ENCODE peak calls at places on chromosome 18, in nine cellular contexts. One of them, this sample, is unnamed.

GRCh38 chr18:79508565-79509535 is 113.1 kb downstream of the NFATC1 start:
- DNase-seq in naive thymus-derived CD8-positive, alpha-beta T cell: no peak
- DNase-seq in glomerular endothelial cell: no peak
- DNase-seq in adrenal gland: peak
- DNase-seq in activated T-cell treated with anti-CD3 and anti-CD28 coated beads for 4 hours: no peak
- DNase-seq in HT-29: no peak
- DNase-seq in spleen: peak
- DNase-seq in NCI-H2081: no peak
- DNase-seq in activated T-helper 1 cell treated with Interleukin-2 at 50 U/mL for 16 hours: no peak
- DNase-seq in this sample: no peak

GRCh38 chr18:24019641-24020331 is 5.2 kb downstream of the TTC39C start:
- DNase-seq in glomerular endothelial cell: no peak
- DNase-seq in activated T-helper 1 cell treated with Interleukin-2 at 50 U/mL for 16 hours: peak
- DNase-seq in activated T-cell treated with anti-CD3 and anti-CD28 coated beads for 4 hours: peak
- DNase-seq in spleen: no peak
- DNase-seq in NCI-H2081: no peak
- DNase-seq in HT-29: no peak
- DNase-seq in naive thymus-derived CD8-positive, alpha-beta T cell: peak
- DNase-seq in adrenal gland: no peak
- DNase-seq in this sample: peak

GRCh38 chr18:5530623-5531022 is 13.2 kb downstream of the EPB41L3 start:
- DNase-seq in glomerular endothelial cell: no peak
- DNase-seq in activated T-cell treated with anti-CD3 and anti-CD28 coated beads for 4 hours: no peak
- DNase-seq in naive thymus-derived CD8-positive, alpha-beta T cell: no peak
- DNase-seq in HT-29: no peak
- DNase-seq in activated T-helper 1 cell treated with Interleukin-2 at 50 U/mL for 16 hours: no peak
- DNase-seq in spleen: no peak
- DNase-seq in adrenal gland: no peak
- DNase-seq in NCI-H2081: no peak
- DNase-seq in this sample: no peak

GRCh38 chr18:38539373-38539772 is 973.8 kb upstream of the CELF4 start:
- DNase-seq in activated T-helper 1 cell treated with Interleukin-2 at 50 U/mL for 16 hours: no peak
- DNase-seq in spleen: no peak
- DNase-seq in adrenal gland: no peak
- DNase-seq in glomerular endothelial cell: no peak
- DNase-seq in HT-29: no peak
- DNase-seq in naive thymus-derived CD8-positive, alpha-beta T cell: no peak
- DNase-seq in NCI-H2081: no peak
- DNase-seq in activated T-cell treated with anti-CD3 and anti-CD28 coated beads for 4 hours: no peak
- DNase-seq in this sample: no peak

GRCh38 chr18:55582325-55582724 is 5.7 kb downstream of the TCF4 start:
- DNase-seq in HT-29: no peak
- DNase-seq in spleen: no peak
- DNase-seq in adrenal gland: no peak
- DNase-seq in activated T-cell treated with anti-CD3 and anti-CD28 coated beads for 4 hours: no peak
- DNase-seq in activated T-helper 1 cell treated with Interleukin-2 at 50 U/mL for 16 hours: no peak
- DNase-seq in NCI-H2081: peak
- DNase-seq in glomerular endothelial cell: no peak
- DNase-seq in naive thymus-derived CD8-positive, alpha-beta T cell: no peak
- DNase-seq in this sample: peak

GRCh38 chr18:25737710-25738251 is 352.6 kb downstream of the SS18 start:
- DNase-seq in adrenal gland: no peak
- DNase-seq in naive thymus-derived CD8-positive, alpha-beta T cell: no peak
- DNase-seq in spleen: no peak
- DNase-seq in glomerular endothelial cell: no peak
- DNase-seq in activated T-cell treated with anti-CD3 and anti-CD28 coated beads for 4 hours: no peak
- DNase-seq in activated T-helper 1 cell treated with Interleukin-2 at 50 U/mL for 16 hours: no peak
- DNase-seq in HT-29: no peak
- DNase-seq in NCI-H2081: no peak
- DNase-seq in this sample: no peak

GRCh38 chr18:58272209-58272608 is 228.2 kb downstream of the NEDD4L start:
- DNase-seq in adrenal gland: no peak
- DNase-seq in glomerular endothelial cell: no peak
- DNase-seq in activated T-cell treated with anti-CD3 and anti-CD28 coated beads for 4 hours: no peak
- DNase-seq in HT-29: no peak
- DNase-seq in NCI-H2081: no peak
- DNase-seq in naive thymus-derived CD8-positive, alpha-beta T cell: no peak
- DNase-seq in activated T-helper 1 cell treated with Interleukin-2 at 50 U/mL for 16 hours: no peak
- DNase-seq in spleen: no peak
- DNase-seq in this sample: no peak

GRCh38 chr18:48669180-48669675 is 130.4 kb downstream of the CTIF start:
- DNase-seq in HT-29: no peak
- DNase-seq in NCI-H2081: no peak
- DNase-seq in adrenal gland: no peak
- DNase-seq in activated T-cell treated with anti-CD3 and anti-CD28 coated beads for 4 hours: no peak
- DNase-seq in naive thymus-derived CD8-positive, alpha-beta T cell: no peak
- DNase-seq in glomerular endothelial cell: no peak
- DNase-seq in spleen: no peak
- DNase-seq in activated T-helper 1 cell treated with Interleukin-2 at 50 U/mL for 16 hours: no peak
- DNase-seq in this sample: no peak

GRCh38 chr18:12474876-12475275 is 67.1 kb downstream of the PRELID3A start:
- DNase-seq in adrenal gland: no peak
- DNase-seq in spleen: no peak
- DNase-seq in glomerular endothelial cell: no peak
- DNase-seq in naive thymus-derived CD8-positive, alpha-beta T cell: no peak
- DNase-seq in NCI-H2081: no peak
- DNase-seq in HT-29: no peak
- DNase-seq in activated T-cell treated with anti-CD3 and anti-CD28 coated beads for 4 hours: no peak
- DNase-seq in activated T-helper 1 cell treated with Interleukin-2 at 50 U/mL for 16 hours: no peak
- DNase-seq in this sample: no peak

GRCh38 chr18:7084080-7084765 is 33.4 kb downstream of the LAMA1 start:
- DNase-seq in activated T-helper 1 cell treated with Interleukin-2 at 50 U/mL for 16 hours: no peak
- DNase-seq in NCI-H2081: no peak
- DNase-seq in HT-29: no peak
- DNase-seq in activated T-cell treated with anti-CD3 and anti-CD28 coated beads for 4 hours: no peak
- DNase-seq in glomerular endothelial cell: no peak
- DNase-seq in naive thymus-derived CD8-positive, alpha-beta T cell: no peak
- DNase-seq in spleen: no peak
- DNase-seq in adrenal gland: no peak
- DNase-seq in this sample: no peak

GRCh38 chr18:57846258-57846657 is 43.1 kb upstream of the ATP8B1 start:
- DNase-seq in NCI-H2081: no peak
- DNase-seq in activated T-cell treated with anti-CD3 and anti-CD28 coated beads for 4 hours: no peak
- DNase-seq in activated T-helper 1 cell treated with Interleukin-2 at 50 U/mL for 16 hours: no peak
- DNase-seq in glomerular endothelial cell: no peak
- DNase-seq in HT-29: peak
- DNase-seq in spleen: no peak
- DNase-seq in adrenal gland: peak
- DNase-seq in naive thymus-derived CD8-positive, alpha-beta T cell: no peak
- DNase-seq in this sample: no peak

GRCh38 chr18:67916142-67916541 is 399.6 kb upstream of the DSEL start:
- DNase-seq in NCI-H2081: peak
- DNase-seq in adrenal gland: no peak
- DNase-seq in spleen: no peak
- DNase-seq in activated T-helper 1 cell treated with Interleukin-2 at 50 U/mL for 16 hours: no peak
- DNase-seq in activated T-cell treated with anti-CD3 and anti-CD28 coated beads for 4 hours: no peak
- DNase-seq in glomerular endothelial cell: no peak
- DNase-seq in HT-29: no peak
- DNase-seq in naive thymus-derived CD8-positive, alpha-beta T cell: no peak
- DNase-seq in this sample: no peak

GRCh38 chr18:22267697-22268096 is 98.3 kb downstream of the GATA6 start:
- DNase-seq in naive thymus-derived CD8-positive, alpha-beta T cell: no peak
- DNase-seq in HT-29: no peak
- DNase-seq in activated T-cell treated with anti-CD3 and anti-CD28 coated beads for 4 hours: no peak
- DNase-seq in adrenal gland: no peak
- DNase-seq in activated T-helper 1 cell treated with Interleukin-2 at 50 U/mL for 16 hours: no peak
- DNase-seq in glomerular endothelial cell: no peak
- DNase-seq in spleen: no peak
- DNase-seq in NCI-H2081: no peak
- DNase-seq in this sample: no peak

GRCh38 chr18:32772580-32773186 is at the start of gene KLHL14:
- DNase-seq in NCI-H2081: peak
- DNase-seq in activated T-helper 1 cell treated with Interleukin-2 at 50 U/mL for 16 hours: no peak
- DNase-seq in glomerular endothelial cell: no peak
- DNase-seq in activated T-cell treated with anti-CD3 and anti-CD28 coated beads for 4 hours: no peak
- DNase-seq in adrenal gland: no peak
- DNase-seq in naive thymus-derived CD8-positive, alpha-beta T cell: no peak
- DNase-seq in HT-29: no peak
- DNase-seq in spleen: no peak
- DNase-seq in this sample: peak

GRCh38 chr18:79629606-79630005 is 50.0 kb upstream of the CTDP1 start:
- DNase-seq in adrenal gland: no peak
- DNase-seq in naive thymus-derived CD8-positive, alpha-beta T cell: no peak
- DNase-seq in activated T-cell treated with anti-CD3 and anti-CD28 coated beads for 4 hours: no peak
- DNase-seq in glomerular endothelial cell: no peak
- DNase-seq in spleen: peak
- DNase-seq in HT-29: no peak
- DNase-seq in activated T-helper 1 cell treated with Interleukin-2 at 50 U/mL for 16 hours: no peak
- DNase-seq in NCI-H2081: no peak
- DNase-seq in this sample: no peak

GRCh38 chr18:12638634-12639124 is 19.2 kb downstream of the SPIRE1 start:
- DNase-seq in NCI-H2081: no peak
- DNase-seq in HT-29: no peak
- DNase-seq in naive thymus-derived CD8-positive, alpha-beta T cell: no peak
- DNase-seq in activated T-cell treated with anti-CD3 and anti-CD28 coated beads for 4 hours: no peak
- DNase-seq in activated T-helper 1 cell treated with Interleukin-2 at 50 U/mL for 16 hours: no peak
- DNase-seq in glomerular endothelial cell: no peak
- DNase-seq in adrenal gland: no peak
- DNase-seq in spleen: no peak
- DNase-seq in this sample: no peak

GRCh38 chr18:56861244-56861643 is 210.1 kb downstream of the WDR7 start:
- DNase-seq in adrenal gland: no peak
- DNase-seq in spleen: no peak
- DNase-seq in naive thymus-derived CD8-positive, alpha-beta T cell: no peak
- DNase-seq in HT-29: no peak
- DNase-seq in activated T-helper 1 cell treated with Interleukin-2 at 50 U/mL for 16 hours: no peak
- DNase-seq in NCI-H2081: peak
- DNase-seq in glomerular endothelial cell: no peak
- DNase-seq in activated T-cell treated with anti-CD3 and anti-CD28 coated beads for 4 hours: no peak
- DNase-seq in this sample: no peak

GRCh38 chr18:38933910-38934510 is 1368.4 kb upstream of the CELF4 start:
- DNase-seq in HT-29: no peak
- DNase-seq in adrenal gland: no peak
- DNase-seq in NCI-H2081: no peak
- DNase-seq in naive thymus-derived CD8-positive, alpha-beta T cell: no peak
- DNase-seq in activated T-helper 1 cell treated with Interleukin-2 at 50 U/mL for 16 hours: no peak
- DNase-seq in spleen: no peak
- DNase-seq in glomerular endothelial cell: no peak
- DNase-seq in activated T-cell treated with anti-CD3 and anti-CD28 coated beads for 4 hours: no peak
- DNase-seq in this sample: no peak

GRCh38 chr18:62778976-62779869 is 63.9 kb downstream of the PHLPP1 start:
- DNase-seq in adrenal gland: no peak
- DNase-seq in spleen: no peak
- DNase-seq in NCI-H2081: no peak
- DNase-seq in naive thymus-derived CD8-positive, alpha-beta T cell: no peak
- DNase-seq in activated T-helper 1 cell treated with Interleukin-2 at 50 U/mL for 16 hours: no peak
- DNase-seq in activated T-cell treated with anti-CD3 and anti-CD28 coated beads for 4 hours: no peak
- DNase-seq in glomerular endothelial cell: no peak
- DNase-seq in HT-29: no peak
- DNase-seq in this sample: no peak

GRCh38 chr18:31103423-31103822 is 1.2 kb upstream of the DSC2 start:
- DNase-seq in glomerular endothelial cell: no peak
- DNase-seq in activated T-cell treated with anti-CD3 and anti-CD28 coated beads for 4 hours: no peak
- DNase-seq in NCI-H2081: no peak
- DNase-seq in HT-29: peak
- DNase-seq in naive thymus-derived CD8-positive, alpha-beta T cell: no peak
- DNase-seq in adrenal gland: no peak
- DNase-seq in spleen: no peak
- DNase-seq in activated T-helper 1 cell treated with Interleukin-2 at 50 U/mL for 16 hours: no peak
- DNase-seq in this sample: no peak

GRCh38 chr18:36152781-36153180 is 23.1 kb downstream of the ELP2 start:
- DNase-seq in NCI-H2081: no peak
- DNase-seq in activated T-cell treated with anti-CD3 and anti-CD28 coated beads for 4 hours: no peak
- DNase-seq in glomerular endothelial cell: no peak
- DNase-seq in spleen: no peak
- DNase-seq in adrenal gland: no peak
- DNase-seq in HT-29: no peak
- DNase-seq in activated T-helper 1 cell treated with Interleukin-2 at 50 U/mL for 16 hours: no peak
- DNase-seq in naive thymus-derived CD8-positive, alpha-beta T cell: no peak
- DNase-seq in this sample: no peak

GRCh38 chr18:13216732-13217465 is 1.7 kb upstream of the LDLRAD4 start:
- DNase-seq in glomerular endothelial cell: no peak
- DNase-seq in HT-29: no peak
- DNase-seq in activated T-helper 1 cell treated with Interleukin-2 at 50 U/mL for 16 hours: peak
- DNase-seq in adrenal gland: peak
- DNase-seq in activated T-cell treated with anti-CD3 and anti-CD28 coated beads for 4 hours: peak
- DNase-seq in naive thymus-derived CD8-positive, alpha-beta T cell: peak
- DNase-seq in NCI-H2081: no peak
- DNase-seq in spleen: no peak
- DNase-seq in this sample: peak

GRCh38 chr18:35511428-35511827 is 13.7 kb upstream of the INO80C start:
- DNase-seq in NCI-H2081: no peak
- DNase-seq in glomerular endothelial cell: no peak
- DNase-seq in naive thymus-derived CD8-positive, alpha-beta T cell: no peak
- DNase-seq in activated T-cell treated with anti-CD3 and anti-CD28 coated beads for 4 hours: no peak
- DNase-seq in spleen: no peak
- DNase-seq in HT-29: no peak
- DNase-seq in adrenal gland: no peak
- DNase-seq in activated T-helper 1 cell treated with Interleukin-2 at 50 U/mL for 16 hours: no peak
- DNase-seq in this sample: no peak

GRCh38 chr18:38243291-38243690 is 677.7 kb upstream of the CELF4 start:
- DNase-seq in naive thymus-derived CD8-positive, alpha-beta T cell: no peak
- DNase-seq in adrenal gland: no peak
- DNase-seq in glomerular endothelial cell: no peak
- DNase-seq in activated T-cell treated with anti-CD3 and anti-CD28 coated beads for 4 hours: no peak
- DNase-seq in HT-29: no peak
- DNase-seq in NCI-H2081: no peak
- DNase-seq in spleen: no peak
- DNase-seq in activated T-helper 1 cell treated with Interleukin-2 at 50 U/mL for 16 hours: no peak
- DNase-seq in this sample: no peak

This sample was measured in NCI-H526.